ENCODE peak calls at places on chromosomes 16 and 17, in six cellular contexts. K, E, A, H, Y and L are unnamed samples.
A peak's percentile ranks its signal among the peaks of the same experiment; 100 is the strongest.

GRCh38 chr17:35932576-35932975 is 2.0 kb upstream of the RDM1 start:
- DNase-seq in K (no peak), E (no peak), A (no peak), H (no peak), Y (no peak), L (no peak)

GRCh38 chr17:42950044-42950783 is 14.0 kb downstream of the AARSD1 start:
- DNase-seq in K (no peak), E (no peak), A (no peak), H (no peak), Y (no peak), L (no peak)

GRCh38 chr16:2776500-2777139 is 460 bp downstream of the ELOB start:
- DNase-seq in K (no peak), E (no peak), A (no peak), H (no peak), Y (no peak), L (no peak)

GRCh38 chr17:70405492-70406220 is 236.3 kb downstream of the KCNJ2 start:
- DNase-seq in K (no peak), E (peak; percentile 85), A (no peak), H (no peak), Y (no peak), L (no peak)

GRCh38 chr17:30236807-30237206 is 1.3 kb upstream of the SLC6A4 start:
- DNase-seq in K (peak; percentile 40), E (peak; percentile 70), A (peak; percentile 53), H (no peak), Y (peak; percentile 59), L (peak; percentile 73)

GRCh38 chr17:10790491-10791401 is 13.2 kb downstream of the TMEM238L start:
- DNase-seq in K (no peak), E (no peak), A (no peak), H (no peak), Y (peak; percentile 87), L (no peak)

GRCh38 chr17:61678339-61678738 is 87.3 kb upstream of the NACA2 start:
- DNase-seq in K (no peak), E (no peak), A (no peak), H (no peak), Y (no peak), L (no peak)

GRCh38 chr17:74770498-74771318 is 5.4 kb downstream of the NAT9 start:
- DNase-seq in K (peak; percentile 81), E (peak; percentile 77), A (peak; percentile 79), H (no peak), Y (peak; percentile 89), L (peak; percentile 81)

GRCh38 chr17:50312311-50312710 is 33.6 kb upstream of the XYLT2 start:
- DNase-seq in K (no peak), E (no peak), A (no peak), H (no peak), Y (peak; percentile 76), L (no peak)

GRCh38 chr16:3879887-3880564 is 487 bp downstream of the CREBBP start:
- DNase-seq in K (no peak), E (peak; percentile 49), A (peak; percentile 87), H (peak; percentile 84), Y (peak; percentile 79), L (peak; percentile 91)

GRCh38 chr16:67936124-67936875 is at the start of gene PSMB10:
- DNase-seq in K (peak; percentile 51), E (no peak), A (peak; percentile 40), H (peak; percentile 71), Y (peak; percentile 41), L (peak; percentile 73)

GRCh38 chr16:67936876-67937605 is 391 bp upstream of the PSMB10 start:
- DNase-seq in K (no peak), E (no peak), A (no peak), H (no peak), Y (peak; percentile 78), L (no peak)

GRCh38 chr16:67935096-67935401 is 1.6 kb downstream of the PSMB10 start:
- DNase-seq in K (no peak), E (no peak), A (no peak), H (no peak), Y (no peak), L (no peak)

GRCh38 chr16:67934306-67935095 is 2.1 kb downstream of the PSMB10 start:
- DNase-seq in K (no peak), E (no peak), A (peak; percentile 24), H (peak; percentile 46), Y (no peak), L (no peak)

GRCh38 chr16:67935402-67936123 is 1.1 kb downstream of the PSMB10 start:
- DNase-seq in K (peak; percentile 98), E (peak; percentile 95), A (peak; percentile 96), H (peak; percentile 94), Y (peak; percentile 97), L (peak; percentile 96)
- TF ChIP-seq CTCF in K (peak; percentile 27), E (no peak), A (no peak), H (no peak), Y (peak; percentile 17), L (no peak)

GRCh38 chr17:38749222-38750043 is 1.3 kb upstream of the PCGF2 start:
- DNase-seq in K (peak; percentile 89), E (peak; percentile 92), A (peak; percentile 73), H (peak; percentile 88), Y (peak; percentile 81), L (peak; percentile 91)
- TF ChIP-seq CTCF in K (peak; percentile 46), E (no peak), A (no peak), H (no peak), Y (no peak), L (no peak)

DNA sequence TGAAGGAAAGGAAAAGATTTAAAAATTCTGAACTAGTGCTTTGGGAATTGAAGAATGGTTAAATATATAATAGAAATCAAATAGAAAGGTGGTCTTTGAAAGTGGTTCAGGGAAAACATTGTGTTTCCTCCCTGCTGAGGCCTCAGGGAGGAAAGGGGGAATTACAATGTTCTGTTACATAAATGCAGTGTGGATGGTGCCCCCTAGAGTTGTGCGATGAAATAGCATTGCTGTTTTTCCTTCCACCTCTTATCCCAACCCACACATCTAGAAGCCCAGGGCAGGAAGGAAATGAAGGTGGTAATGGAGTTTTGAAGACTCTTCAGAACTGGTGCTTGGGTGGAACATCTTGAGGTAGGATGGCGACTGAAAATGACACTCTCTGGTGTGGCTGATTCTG is 6.4 kb upstream of the TOX3 start:
- DNase-seq in K (no peak), E (no peak), A (no peak), H (no peak), Y (no peak), L (no peak)
- TF ChIP-seq CTCF in K (peak; percentile 57), E (peak; percentile 32), A (peak; percentile 67), H (no peak), Y (no peak), L (no peak)

GRCh38 chr16:82167670-82168069 is 2.4 kb downstream of the MPHOSPH6 start:
- DNase-seq in K (no peak), E (no peak), A (no peak), H (no peak), Y (no peak), L (no peak)

GRCh38 chr16:82175627-82176026 is 5.6 kb upstream of the MPHOSPH6 start:
- DNase-seq in K (no peak), E (no peak), A (no peak), H (no peak), Y (no peak), L (no peak)

GRCh38 chr16:82169861-82170845 is at the start of gene MPHOSPH6:
- DNase-seq in K (peak; percentile 84), E (peak; percentile 91), A (peak; percentile 93), H (peak; percentile 90), Y (peak; percentile 94), L (peak; percentile 94)
- TF ChIP-seq CTCF in K (peak; percentile 35), E (no peak), A (no peak), H (peak; percentile 13), Y (no peak), L (peak; percentile 3)

DNA sequence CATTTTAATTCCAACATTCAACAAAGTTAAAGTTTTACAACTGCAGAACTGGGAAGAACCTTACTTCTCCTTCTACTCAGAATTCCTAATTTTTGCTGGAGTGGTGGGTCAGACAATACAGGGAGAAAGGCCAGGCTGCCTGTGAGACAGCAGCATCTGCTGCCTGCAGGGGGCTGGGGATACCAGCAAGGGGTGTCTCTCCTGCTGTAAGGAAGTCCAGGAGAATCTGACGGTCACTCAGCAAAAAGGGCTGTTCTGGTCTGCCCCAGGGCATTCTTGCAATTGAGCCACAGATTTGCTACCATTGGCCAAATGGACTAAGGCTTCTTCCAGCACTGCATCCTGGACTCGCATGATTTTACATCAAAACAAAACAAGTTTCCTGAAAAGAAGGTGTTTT is 426.6 kb upstream of the CDH11 start:
- DNase-seq in K (no peak), E (no peak), A (peak; percentile 24), H (no peak), Y (no peak), L (no peak)
- TF ChIP-seq CTCF in K (no peak), E (no peak), A (no peak), H (no peak), Y (no peak), L (no peak)